ENCODE peak calls at places on chromosomes 12 and 14, in eight cellular contexts. L is omental fat pad, S is HEK293T, T is M059J, E is AG04450, Z is HuH-7.5, G is NCI-H1694, Q is cardiac fibroblast. I is an unnamed sample.

GRCh38 chr14:23302290-23303225 is at the start of gene PPP1R3E:
- DNase-seq in G (peak), E (no peak), L (no peak), S (peak), Q (peak), Z (no peak), T (peak), I (peak)

GRCh38 chr12:131202592-131203378 is 249.1 kb downstream of the ADGRD1 start:
- DNase-seq in Z (no peak), T (no peak), G (no peak), L (no peak), E (no peak), Q (no peak), S (no peak), I (no peak)

GRCh38 chr12:65403188-65403587 is 124.7 kb downstream of the MSRB3 start:
- DNase-seq in G (no peak), E (no peak), L (no peak), Q (no peak), T (no peak), S (no peak), Z (no peak), I (no peak)

GRCh38 chr12:42446761-42447160 is 120.8 kb downstream of the PPHLN1 start:
- DNase-seq in T (peak), Q (no peak), E (no peak), G (no peak), Z (no peak), S (no peak), L (no peak), I (no peak)

GRCh38 chr12:98644712-98645571 is at the start of the genes APAF1 and IKBIP:
- DNase-seq in L (peak), Z (peak), S (peak), E (peak), G (peak), T (peak), Q (peak), I (peak)

GRCh38 chr14:31745741-31746140 is 184.5 kb downstream of the NUBPL start:
- DNase-seq in Z (no peak), G (no peak), T (no peak), E (no peak), S (no peak), Q (no peak), L (no peak), I (no peak)

GRCh38 chr12:33653362-33653761 is 213.7 kb upstream of the SYT10 start:
- DNase-seq in E (no peak), L (no peak), T (peak), G (no peak), Q (no peak), S (no peak), Z (no peak), I (no peak)

GRCh38 chr14:79293482-79293881 is 917.8 kb downstream of the DIO2 start:
- DNase-seq in T (peak), L (no peak), E (no peak), Z (no peak), S (no peak), Q (no peak), G (peak), I (peak)

GRCh38 chr12:113194971-113195391 is 9.5 kb downstream of the RITA1 start:
- DNase-seq in Q (peak), S (no peak), T (peak), G (no peak), E (no peak), L (no peak), Z (no peak), I (no peak)

GRCh38 chr12:45660330-45660729 is 69.2 kb upstream of the ARID2 start:
- DNase-seq in Z (no peak), L (no peak), T (peak), G (no peak), E (peak), S (no peak), Q (peak), I (no peak)

GRCh38 chr14:99534863-99535262 is 53.7 kb downstream of the CCNK start:
- DNase-seq in T (peak), Q (no peak), S (no peak), G (no peak), L (no peak), Z (no peak), E (no peak), I (no peak)

GRCh38 chr14:36096090-36096489 is 80.4 kb downstream of the PTCSC3 start:
- DNase-seq in Z (no peak), E (no peak), Q (peak), L (no peak), G (no peak), T (peak), S (no peak), I (no peak)

GRCh38 chr14:74910556-74910955 is 12.5 kb downstream of the RPS6KL1 start:
- DNase-seq in G (no peak), E (no peak), S (no peak), T (no peak), L (no peak), Q (no peak), Z (no peak), I (no peak)

GRCh38 chr12:14048949-14049545 is 67.6 kb upstream of the GRIN2B start:
- DNase-seq in T (no peak), L (no peak), S (no peak), E (no peak), Z (no peak), G (no peak), Q (no peak), I (no peak)

GRCh38 chr12:109870648-109871047 is 9.7 kb downstream of the GLTP start:
- DNase-seq in S (no peak), E (no peak), Q (peak), G (no peak), Z (no peak), L (no peak), T (peak), I (no peak)